ENCODE peak calls at places on chromosomes 16 and 17, in four cellular contexts. H is left ventricle myocardium inferior, C is fibroblast of lung, R is MCF 10A. D is an unnamed sample.

GRCh38 chr17:67784364-67785121 is 40.8 kb upstream of the BPTF start:
- DNase-seq in H (no peak), C (no peak), R (no peak), D (no peak)

GRCh38 chr17:5527647-5528250 is 41.4 kb downstream of the MIS12 start:
- DNase-seq in H (no peak), C (no peak), R (no peak), D (no peak)

GRCh38 chr17:70882504-70882903 is 713.2 kb downstream of the KCNJ2 start:
- DNase-seq in H (no peak), C (no peak), R (no peak), D (no peak)

GRCh38 chr17:51428668-51429486 is 168.5 kb downstream of the UTP18 start:
- DNase-seq in H (no peak), C (no peak), R (no peak), D (peak; percentile 57)

GRCh38 chr16:26889751-26890150 is 177.0 kb upstream of the C16orf82 start:
- DNase-seq in H (no peak), C (no peak), R (no peak), D (no peak)

GRCh38 chr16:21126518-21126917 is 24.1 kb downstream of the DNAH3 start:
- DNase-seq in H (no peak), C (no peak), R (no peak), D (no peak)

GRCh38 chr16:85176541-85177447 is 64.5 kb upstream of the CIBAR2 start:
- DNase-seq in H (no peak), C (no peak), R (no peak), D (no peak)

GRCh38 chr17:32802306-32802705 is 74.6 kb downstream of the MYO1D start:
- DNase-seq in H (no peak), C (no peak), R (no peak), D (no peak)

GRCh38 chr16:54285414-54286066 is 1.0 kb downstream of the IRX3 start:
- DNase-seq in H (peak; percentile 51), C (no peak), R (peak; percentile 60), D (no peak)

GRCh38 chr17:882827-883585 is 96.6 kb downstream of the NXN start:
- DNase-seq in H (peak; percentile 78), C (peak; percentile 88), R (peak; percentile 84), D (no peak)

GRCh38 chr17:82009413-82009812 is 13.3 kb downstream of the CENPX start:
- DNase-seq in H (no peak), C (no peak), R (no peak), D (no peak)

GRCh38 chr17:35017021-35017420 is 36.7 kb downstream of the LIG3 start:
- DNase-seq in H (no peak), C (no peak), R (no peak), D (no peak)

GRCh38 chr17:70172921-70173320 is 3.6 kb downstream of the KCNJ2 start:
- DNase-seq in H (no peak), C (no peak), R (peak; percentile 54), D (no peak)

GRCh38 chr16:1923299-1924034 is 5.3 kb upstream of the HS3ST6 start:
- DNase-seq in H (no peak), C (peak; percentile 36), R (peak; percentile 39), D (no peak)

GRCh38 chr16:65388592-65388991 is 266.7 kb upstream of the CDH11 start:
- DNase-seq in H (no peak), C (peak; percentile 80), R (peak; percentile 54), D (no peak)

GRCh38 chr16:17412221-17412620 is 58.5 kb downstream of the XYLT1 start:
- DNase-seq in H (no peak), C (peak; percentile 24), R (no peak), D (no peak)

GRCh38 chr17:59853168-59853918 is 39.4 kb downstream of the TUBD1 start:
- DNase-seq in H (no peak), C (peak; percentile 98), R (peak; percentile 90), D (peak; percentile 87)

GRCh38 chr17:55037828-55038227 is 69.3 kb downstream of the STXBP4 start:
- DNase-seq in H (no peak), C (no peak), R (no peak), D (no peak)
- TF ChIP-seq CTCF in H (no peak), C (no peak), R (no peak), D (no peak)

DNA sequence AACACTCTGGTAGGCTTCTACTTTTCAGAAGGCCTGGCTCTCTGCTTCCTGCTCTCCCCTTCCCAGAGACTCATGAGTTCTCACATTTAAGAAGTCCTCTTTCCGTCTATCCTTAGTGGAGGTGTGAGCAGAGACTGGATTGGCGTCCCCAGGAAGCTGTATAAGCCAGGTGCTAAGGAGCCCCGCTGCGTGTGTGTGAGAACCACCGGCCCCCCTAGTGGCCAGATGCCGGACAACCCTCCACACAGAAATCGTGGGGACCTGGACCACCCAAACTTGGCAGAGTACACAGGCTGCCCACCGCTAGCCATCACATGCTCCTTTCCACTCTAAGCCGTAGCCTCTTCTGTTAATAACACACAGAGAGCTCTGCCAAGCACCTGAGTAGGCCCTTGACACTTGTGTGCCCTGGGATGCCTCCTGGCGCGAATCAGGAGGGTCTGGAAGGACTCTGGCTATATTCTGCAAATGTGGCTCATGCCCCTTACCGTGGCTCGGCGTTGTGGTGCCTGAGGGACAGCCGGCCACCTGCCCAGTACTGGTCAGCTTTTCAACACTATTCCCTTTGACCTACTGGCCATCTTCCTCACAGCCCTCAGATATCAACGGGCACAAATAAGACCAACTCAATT is 13.9 kb downstream of the CYB5D2 start:
- DNase-seq in H (no peak), C (no peak), R (no peak), D (no peak)
- TF ChIP-seq CTCF in H (peak; percentile 20), C (no peak), R (no peak), D (peak; percentile 14)

GRCh38 chr16:57535680-57536305 is 578 bp downstream of the CCDC102A start:
- DNase-seq in H (peak; percentile 96), C (peak; percentile 88), R (peak; percentile 85), D (peak; percentile 97)
- TF ChIP-seq CTCF in H (peak; percentile 44), C (no peak), R (no peak), D (peak; percentile 30)

GRCh38 chr17:45784583-45785372 is 658 bp downstream of the CRHR1 start:
- DNase-seq in H (peak; percentile 17), C (no peak), R (no peak), D (no peak)
- TF ChIP-seq CTCF in H (no peak), C (no peak), R (no peak), D (no peak)

DNA sequence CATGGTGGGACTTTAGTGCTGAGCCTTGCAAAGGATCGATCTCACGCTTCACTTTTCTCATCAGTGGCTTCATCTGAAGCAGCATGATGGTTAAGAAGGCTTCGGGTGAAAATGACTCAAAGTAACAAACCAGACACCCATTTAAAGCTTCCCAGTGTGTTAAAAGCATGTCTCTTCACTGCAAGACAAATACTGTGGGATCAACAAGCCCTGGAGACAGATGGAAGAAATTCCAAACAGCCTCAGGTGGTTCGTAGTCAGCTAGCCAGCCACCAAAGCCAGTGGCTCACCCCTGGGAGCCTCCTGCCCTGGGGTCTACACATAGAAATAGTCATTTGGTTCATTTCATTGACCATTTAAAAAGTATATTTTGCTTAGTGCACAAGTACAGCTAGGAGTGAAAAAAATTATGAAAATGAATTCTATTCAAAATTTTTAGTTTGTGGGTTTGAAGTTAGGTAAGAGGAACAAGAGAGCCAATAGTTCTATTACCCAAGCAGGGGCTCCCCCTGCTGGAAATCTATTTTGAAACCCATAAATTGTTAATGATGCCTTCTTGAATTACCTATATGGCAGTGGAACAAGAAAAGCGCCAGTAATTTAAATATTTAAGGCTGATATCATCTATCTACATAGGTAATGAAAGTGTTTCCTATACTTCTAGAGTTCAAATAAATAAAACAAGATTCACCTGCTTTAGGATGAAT is 51.6 kb downstream of the PMP22 start:
- DNase-seq in H (no peak), C (peak; percentile 42), R (peak; percentile 62), D (no peak)
- TF ChIP-seq CTCF in H (peak; percentile 53), C (peak; percentile 41), R (peak; percentile 46), D (peak; percentile 58)

GRCh38 chr17:7435676-7436555 is 681 bp downstream of the TMEM102 start:
- DNase-seq in H (peak; percentile 45), C (no peak), R (peak; percentile 67), D (no peak)
- TF ChIP-seq CTCF in H (no peak), C (no peak), R (peak; percentile 23), D (peak; percentile 24)

GRCh38 chr17:75589017-75589918 is 1.7 kb downstream of the MYO15B start:
- DNase-seq in H (peak; percentile 98), C (peak; percentile 78), R (peak; percentile 85), D (peak; percentile 97)
- TF ChIP-seq CTCF in H (peak; percentile 79), C (peak; percentile 30), R (peak; percentile 48), D (peak; percentile 66)

D was measured in osteocyte.